ENCODE peak calls at places on chromosomes 12 and 14, in seven cellular contexts. N is K562, R is GM12891, M is stomach, T is HL-60, J is transverse colon, G is vagina. L is an unnamed sample.

GRCh38 chr14:91177073-91177796 is 63.4 kb downstream of the DGLUCY start:
- DNase-seq in N (peak), R (peak), M (peak), T (peak), J (peak), G (no peak), L (peak)

GRCh38 chr12:54980341-54980740 is 4.2 kb downstream of the TESPA1 start:
- DNase-seq in N (peak), R (no peak), M (no peak), T (no peak), J (no peak), G (no peak), L (no peak)

GRCh38 chr12:53500119-53500775 is 836 bp upstream of the TARBP2 start:
- DNase-seq in N (peak), R (no peak), M (peak), T (peak), J (peak), G (no peak), L (no peak)

GRCh38 chr12:664075-664778 is 982 bp upstream of the NINJ2 start:
- DNase-seq in N (no peak), R (no peak), M (no peak), T (no peak), J (no peak), G (no peak), L (no peak)

GRCh38 chr12:21677622-21678277 is 20.1 kb upstream of the LDHB start:
- DNase-seq in N (no peak), R (no peak), M (no peak), T (no peak), J (no peak), G (no peak), L (no peak)

GRCh38 chr12:103561174-103561573 is 25.9 kb upstream of the STAB2 start:
- DNase-seq in N (no peak), R (no peak), M (no peak), T (no peak), J (no peak), G (no peak), L (no peak)

GRCh38 chr12:65537978-65538377 is 259.5 kb downstream of the MSRB3 start:
- DNase-seq in N (no peak), R (no peak), M (no peak), T (no peak), J (no peak), G (no peak), L (no peak)

GRCh38 chr14:55807536-55807935 is 227.5 kb downstream of the KTN1 start:
- DNase-seq in N (no peak), R (no peak), M (no peak), T (no peak), J (no peak), G (no peak), L (no peak)

GRCh38 chr12:13135336-13136178 is 32.1 kb upstream of the GSG1 start:
- DNase-seq in N (peak), R (no peak), M (peak), T (no peak), J (no peak), G (no peak), L (peak)

GRCh38 chr14:26401170-26401968 is 196.5 kb downstream of the NOVA1 start:
- DNase-seq in N (no peak), R (no peak), M (no peak), T (no peak), J (no peak), G (no peak), L (no peak)
- TF ChIP-seq POLR2AphosphoS5 in N (no peak), R (no peak), M (no peak), T (no peak), J (no peak), G (no peak), L (no peak)

DNA sequence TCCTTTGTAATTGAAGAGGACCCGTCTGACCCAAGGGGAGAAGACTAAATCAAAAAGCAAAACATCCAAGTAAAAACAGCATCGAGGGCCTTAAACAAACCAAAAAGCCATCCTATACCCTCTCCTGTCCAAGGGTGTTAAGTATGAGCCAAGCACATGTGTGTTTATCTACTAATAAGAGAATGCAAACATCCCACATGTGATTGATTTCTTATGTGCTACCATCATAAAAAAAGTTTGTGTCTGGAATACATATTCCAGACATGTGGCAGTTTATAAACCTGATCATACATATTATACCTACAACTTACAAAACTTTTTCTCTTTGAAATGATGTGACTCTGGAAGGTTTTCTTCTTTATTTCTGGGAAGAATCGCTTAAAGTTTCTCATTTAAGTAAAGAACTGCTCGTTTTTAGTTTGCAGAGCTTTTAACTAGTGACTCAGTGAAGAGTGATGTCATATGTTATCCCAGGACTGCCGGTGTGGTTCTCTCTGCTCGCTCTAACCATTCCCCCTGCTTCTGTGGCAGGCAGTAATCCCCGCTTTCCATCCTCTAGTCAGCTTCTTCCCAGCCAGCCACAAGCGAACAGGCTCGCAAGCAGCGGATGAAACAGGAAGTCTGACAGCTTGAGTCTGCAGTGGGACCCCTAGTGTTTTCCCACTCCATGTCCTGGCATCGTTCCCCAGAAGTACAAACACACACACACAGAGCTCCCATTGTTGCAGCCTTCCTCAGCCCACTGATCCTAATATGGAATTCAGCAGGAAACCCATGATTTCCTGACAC is 431 bp upstream of the RHOJ start:
- DNase-seq in N (no peak), R (no peak), M (peak), T (no peak), J (peak), G (peak), L (no peak)
- TF ChIP-seq POLR2AphosphoS5 in N (no peak), R (no peak), M (peak), T (no peak), J (peak), G (peak), L (no peak)

GRCh38 chr14:21244546-21244945 is 24.7 kb downstream of the HNRNPC start:
- DNase-seq in N (no peak), R (no peak), M (no peak), T (peak), J (no peak), G (no peak), L (no peak)
- TF ChIP-seq POLR2AphosphoS5 in N (no peak), R (peak), M (peak), T (peak), J (no peak), G (no peak), L (no peak)

GRCh38 chr12:123044351-123044750 is 63.9 kb downstream of the ARL6IP4 start:
- DNase-seq in N (no peak), R (no peak), M (no peak), T (no peak), J (no peak), G (no peak), L (no peak)

GRCh38 chr12:123045678-123046077 is 65.2 kb downstream of the ARL6IP4 start:
- DNase-seq in N (no peak), R (no peak), M (no peak), T (no peak), J (no peak), G (no peak), L (no peak)

GRCh38 chr12:123047289-123047688 is 66.8 kb downstream of the ARL6IP4 start:
- DNase-seq in N (no peak), R (no peak), M (no peak), T (no peak), J (no peak), G (no peak), L (no peak)

GRCh38 chr12:123043536-123044001 is 63.1 kb downstream of the ARL6IP4 start:
- DNase-seq in N (no peak), R (no peak), M (peak), T (no peak), J (peak), G (no peak), L (peak)

DNA sequence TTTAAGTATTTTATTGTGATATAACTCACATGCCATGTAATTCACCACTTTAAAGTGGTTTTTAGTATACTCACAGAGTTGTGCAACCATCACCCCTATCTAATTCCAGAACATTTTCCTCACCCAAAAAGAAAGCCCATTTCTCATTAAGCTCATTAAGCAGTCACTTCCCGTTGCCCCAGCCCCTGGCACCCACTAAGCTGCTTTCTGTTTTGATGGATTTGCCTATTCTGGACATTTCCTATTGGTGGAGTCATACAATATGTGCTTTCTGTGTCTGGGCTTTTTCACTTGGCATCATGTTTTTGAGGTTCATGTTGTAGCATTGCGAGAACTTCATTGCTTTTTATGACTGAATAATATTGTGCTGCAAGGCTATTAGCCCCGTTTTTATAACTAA is 66.0 kb downstream of the ARL6IP4 start:
- DNase-seq in N (no peak), R (no peak), M (no peak), T (no peak), J (no peak), G (no peak), L (no peak)
- TF ChIP-seq POLR2AphosphoS5 in N (no peak), R (no peak), M (peak), T (no peak), J (no peak), G (no peak), L (no peak)

L was measured in HCT116.